ENCODE peak calls at places on chromosomes 2 and 18, in ten cellular contexts. C is Kasumi-1; K is G401; S is EL; T is osteocyte; F is activated T-helper 1 cell treated with anti-CD3 and anti-CD28 coated beads, Interleukin-2, amount 50 U/mL, for 16 hours; N is H4; Q is DMS 273 treated with DMSO at 0.1 percent for 48 hours; O is body of pancreas; H is caudate nucleus. U is an unnamed sample.

GRCh38 chr18:31321719-31322118 is 3.8 kb downstream of the DSG1 start:
- DNase-seq in Q (no peak), O (no peak), K (no peak), T (no peak), H (no peak), C (no peak), F (no peak), S (no peak), N (no peak), U (no peak)

GRCh38 chr2:118987886-118988285 is 45.9 kb downstream of the MARCO start:
- DNase-seq in K (no peak), H (no peak), N (no peak), T (peak), Q (no peak), O (no peak), C (no peak), S (no peak), F (no peak), U (no peak)

GRCh38 chr2:98465456-98466201 is 21.0 kb downstream of the INPP4A start:
- DNase-seq in C (peak), H (no peak), S (peak), O (peak), K (peak), N (peak), T (no peak), F (peak), Q (peak), U (peak)

GRCh38 chr2:44245068-44245861 is 30.0 kb upstream of the SLC3A1 start:
- DNase-seq in O (peak), F (no peak), S (peak), H (no peak), N (no peak), T (no peak), Q (no peak), K (no peak), C (no peak), U (peak)

GRCh38 chr18:22170421-22171262 is 1.3 kb downstream of the GATA6 start:
- DNase-seq in H (no peak), T (peak), S (peak), K (no peak), O (peak), Q (no peak), F (no peak), C (peak), N (peak), U (peak)

GRCh38 chr2:217805679-217806479 is 196.9 kb downstream of the TNS1 start:
- DNase-seq in C (no peak), H (no peak), T (no peak), Q (no peak), N (no peak), S (no peak), F (no peak), K (no peak), O (no peak), U (no peak)

GRCh38 chr2:44975571-44976450 is 33.4 kb downstream of the SIX2 start:
- DNase-seq in N (no peak), F (no peak), O (no peak), C (no peak), H (no peak), S (no peak), K (no peak), Q (no peak), T (no peak), U (peak)

GRCh38 chr2:38277245-38278119 is 99.6 kb downstream of the ATL2 start:
- DNase-seq in K (no peak), C (no peak), S (no peak), T (no peak), N (no peak), O (no peak), Q (no peak), H (no peak), F (no peak), U (peak)

GRCh38 chr2:143475131-143475784 is 346.0 kb downstream of the ARHGAP15 start:
- DNase-seq in Q (no peak), F (no peak), C (no peak), K (no peak), O (no peak), S (no peak), H (no peak), T (no peak), N (no peak), U (peak)

GRCh38 chr18:70380915-70381896 is 92.4 kb downstream of the SOCS6 start:
- DNase-seq in S (no peak), O (peak), T (no peak), Q (no peak), F (no peak), N (no peak), C (peak), H (peak), K (no peak), U (peak)

GRCh38 chr2:85737481-85737880 is 16.3 kb upstream of the ATOH8 start:
- DNase-seq in S (peak), K (no peak), T (no peak), C (no peak), O (peak), Q (no peak), N (peak), F (no peak), H (no peak), U (no peak)

GRCh38 chr2:28137221-28137620 is 246.7 kb downstream of the BABAM2 start:
- DNase-seq in T (no peak), Q (no peak), N (no peak), K (peak), C (no peak), S (peak), H (no peak), F (no peak), O (no peak), U (peak)

GRCh38 chr2:49003206-49003605 is 151.1 kb downstream of the FSHR start:
- DNase-seq in S (no peak), F (no peak), Q (no peak), K (no peak), O (no peak), H (no peak), T (no peak), N (no peak), C (no peak), U (no peak)

GRCh38 chr18:68314403-68314802 is 400.5 kb downstream of the TMX3 start:
- DNase-seq in Q (no peak), S (peak), K (no peak), F (no peak), O (no peak), H (no peak), C (no peak), T (no peak), N (peak), U (peak)

GRCh38 chr2:227130636-227131035 is 33.4 kb downstream of the COL4A4 start:
- DNase-seq in O (no peak), F (no peak), C (no peak), H (no peak), Q (no peak), S (no peak), N (no peak), T (no peak), K (no peak), U (no peak)

GRCh38 chr2:84924173-84925106 is 19.0 kb downstream of the TMSB10 start:
- DNase-seq in H (no peak), C (no peak), K (no peak), S (peak), N (peak), Q (no peak), O (no peak), F (no peak), T (no peak), U (peak)

GRCh38 chr2:37365669-37366068 is 21.2 kb downstream of the QPCT start:
- DNase-seq in T (no peak), H (no peak), K (no peak), C (no peak), Q (no peak), N (no peak), O (no peak), F (no peak), S (peak), U (no peak)

GRCh38 chr2:216727346-216728122 is 32.2 kb upstream of the IGFBP5 start:
- DNase-seq in F (no peak), T (no peak), S (no peak), C (no peak), H (no peak), O (no peak), K (no peak), Q (no peak), N (no peak), U (no peak)

GRCh38 chr18:77129150-77129551 is 3.4 kb downstream of the MBP start:
- DNase-seq in N (peak), H (no peak), C (no peak), T (no peak), F (no peak), S (peak), Q (no peak), K (no peak), O (no peak), U (no peak)

GRCh38 chr2:8501061-8501460 is 180.8 kb upstream of the ID2 start:
- DNase-seq in K (no peak), N (no peak), F (no peak), H (no peak), S (no peak), O (no peak), Q (no peak), C (no peak), T (no peak), U (no peak)

GRCh38 chr2:237156131-237156856 is 70.6 kb downstream of the COPS8 start:
- DNase-seq in F (no peak), Q (no peak), O (peak), S (peak), K (no peak), H (no peak), T (peak), N (peak), C (no peak), U (no peak)

GRCh38 chr2:184006998-184007397 is 591.3 kb upstream of the ZNF804A start:
- DNase-seq in F (no peak), K (no peak), Q (peak), T (no peak), H (no peak), C (no peak), S (no peak), N (no peak), O (peak), U (peak)

GRCh38 chr2:200778038-200778437 is 33.7 kb upstream of the BZW1 start:
- DNase-seq in H (no peak), S (peak), O (no peak), N (no peak), K (no peak), F (no peak), C (no peak), Q (no peak), T (no peak), U (no peak)

GRCh38 chr2:67465623-67466022 is 68.5 kb downstream of the ETAA1 start:
- DNase-seq in S (no peak), H (no peak), O (no peak), F (no peak), C (no peak), N (no peak), K (no peak), Q (no peak), T (no peak), U (no peak)

GRCh38 chr2:127066942-127067341 is 40.0 kb downstream of the BIN1 start:
- DNase-seq in Q (no peak), S (no peak), F (no peak), K (no peak), T (no peak), N (no peak), H (no peak), O (peak), C (no peak), U (no peak)

GRCh38 chr18:35005963-35006577 is 35.1 kb upstream of the MAPRE2 start:
- DNase-seq in K (peak), H (no peak), S (peak), N (peak), C (peak), O (no peak), F (no peak), T (no peak), Q (peak), U (peak)

GRCh38 chr2:56185101-56185581 is 1.4 kb downstream of the CCDC85A start:
- DNase-seq in Q (no peak), O (peak), C (peak), N (no peak), F (no peak), T (no peak), H (no peak), K (peak), S (peak), U (peak)

GRCh38 chr18:53644799-53645471 is 579.5 kb downstream of the MBD2 start:
- DNase-seq in O (no peak), S (no peak), T (no peak), F (no peak), C (no peak), K (no peak), Q (no peak), H (no peak), N (no peak), U (no peak)

GRCh38 chr18:35131387-35132283 is 90.4 kb downstream of the MAPRE2 start:
- DNase-seq in T (no peak), C (no peak), F (no peak), Q (no peak), H (peak), N (no peak), S (no peak), K (no peak), O (peak), U (no peak)

GRCh38 chr2:241858206-241859016 is at the start of gene PDCD1:
- DNase-seq in T (no peak), N (no peak), S (no peak), C (no peak), K (no peak), H (no peak), O (peak), Q (no peak), F (peak), U (peak)

GRCh38 chr2:73611867-73612266 is 30.4 kb downstream of the NAT8 start:
- DNase-seq in Q (no peak), C (no peak), K (no peak), F (no peak), O (no peak), H (no peak), T (no peak), S (peak), N (no peak), U (peak)

GRCh38 chr2:98650998-98651397 is 42.6 kb downstream of the UNC50 start:
- DNase-seq in H (no peak), N (no peak), S (no peak), O (no peak), Q (no peak), K (no peak), C (no peak), F (no peak), T (no peak), U (no peak)

GRCh38 chr18:50154420-50154819 is 40.5 kb downstream of the MYO5B start:
- DNase-seq in C (no peak), S (no peak), K (no peak), O (no peak), F (no peak), H (no peak), Q (no peak), N (no peak), T (no peak), U (no peak)

U was measured in left kidney.